ENCODE peak calls at places on chromosomes 7 and 10, in seven cellular contexts. One of them, this sample, is unnamed.

GRCh38 chr10:75803816-75804576 is 372.6 kb downstream of the LRMDA start:
- DNase-seq in non-pigmented ciliary epithelial cell: no peak
- DNase-seq in cardiac fibroblast: no peak
- DNase-seq in HTR-8/SVneo: no peak
- DNase-seq in B cell: no peak
- DNase-seq in stimulated activated CD4-positive, alpha-beta T cell treated with anti-CD3 and anti-CD28 coated beads, Interleukin-1b, Interleukin-23, amount 100 ng/mL, for 1 hour: no peak
- DNase-seq in midbrain: no peak
- DNase-seq in this sample: no peak

GRCh38 chr10:21195149-21195731 is 298.1 kb upstream of the NEBL start:
- DNase-seq in non-pigmented ciliary epithelial cell: no peak
- DNase-seq in cardiac fibroblast: peak
- DNase-seq in HTR-8/SVneo: no peak
- DNase-seq in B cell: no peak
- DNase-seq in stimulated activated CD4-positive, alpha-beta T cell treated with anti-CD3 and anti-CD28 coated beads, Interleukin-1b, Interleukin-23, amount 100 ng/mL, for 1 hour: no peak
- DNase-seq in midbrain: no peak
- DNase-seq in this sample: no peak

GRCh38 chr10:97785231-97785630 is 13.4 kb upstream of the SFRP5 start:
- DNase-seq in non-pigmented ciliary epithelial cell: no peak
- DNase-seq in cardiac fibroblast: no peak
- DNase-seq in HTR-8/SVneo: no peak
- DNase-seq in B cell: no peak
- DNase-seq in stimulated activated CD4-positive, alpha-beta T cell treated with anti-CD3 and anti-CD28 coated beads, Interleukin-1b, Interleukin-23, amount 100 ng/mL, for 1 hour: no peak
- DNase-seq in midbrain: no peak
- DNase-seq in this sample: no peak

GRCh38 chr7:44534501-44534900 is 6.6 kb downstream of the NPC1L1 start:
- DNase-seq in non-pigmented ciliary epithelial cell: no peak
- DNase-seq in cardiac fibroblast: peak
- DNase-seq in HTR-8/SVneo: peak
- DNase-seq in B cell: peak
- DNase-seq in stimulated activated CD4-positive, alpha-beta T cell treated with anti-CD3 and anti-CD28 coated beads, Interleukin-1b, Interleukin-23, amount 100 ng/mL, for 1 hour: peak
- DNase-seq in midbrain: no peak
- DNase-seq in this sample: no peak

GRCh38 chr7:82600601-82601000 is 157.0 kb upstream of the CACNA2D1 start:
- DNase-seq in non-pigmented ciliary epithelial cell: no peak
- DNase-seq in cardiac fibroblast: peak
- DNase-seq in HTR-8/SVneo: no peak
- DNase-seq in B cell: no peak
- DNase-seq in stimulated activated CD4-positive, alpha-beta T cell treated with anti-CD3 and anti-CD28 coated beads, Interleukin-1b, Interleukin-23, amount 100 ng/mL, for 1 hour: no peak
- DNase-seq in midbrain: no peak
- DNase-seq in this sample: no peak

GRCh38 chr10:132036887-132037675 is 28.7 kb upstream of the JAKMIP3 start:
- DNase-seq in non-pigmented ciliary epithelial cell: no peak
- DNase-seq in cardiac fibroblast: peak
- DNase-seq in HTR-8/SVneo: peak
- DNase-seq in B cell: no peak
- DNase-seq in stimulated activated CD4-positive, alpha-beta T cell treated with anti-CD3 and anti-CD28 coated beads, Interleukin-1b, Interleukin-23, amount 100 ng/mL, for 1 hour: no peak
- DNase-seq in midbrain: peak
- DNase-seq in this sample: no peak

GRCh38 chr7:129780257-129781127 is 169.0 kb downstream of the NRF1 start:
- DNase-seq in non-pigmented ciliary epithelial cell: no peak
- DNase-seq in cardiac fibroblast: no peak
- DNase-seq in HTR-8/SVneo: peak
- DNase-seq in B cell: peak
- DNase-seq in stimulated activated CD4-positive, alpha-beta T cell treated with anti-CD3 and anti-CD28 coated beads, Interleukin-1b, Interleukin-23, amount 100 ng/mL, for 1 hour: peak
- DNase-seq in midbrain: no peak
- DNase-seq in this sample: peak

GRCh38 chr10:17375936-17376584 is 78.3 kb downstream of the ST8SIA6 start:
- DNase-seq in non-pigmented ciliary epithelial cell: no peak
- DNase-seq in cardiac fibroblast: peak
- DNase-seq in HTR-8/SVneo: no peak
- DNase-seq in B cell: no peak
- DNase-seq in stimulated activated CD4-positive, alpha-beta T cell treated with anti-CD3 and anti-CD28 coated beads, Interleukin-1b, Interleukin-23, amount 100 ng/mL, for 1 hour: no peak
- DNase-seq in midbrain: no peak
- DNase-seq in this sample: no peak

GRCh38 chr10:16765532-16766365 is 51.5 kb downstream of the RSU1 start:
- DNase-seq in non-pigmented ciliary epithelial cell: no peak
- DNase-seq in cardiac fibroblast: no peak
- DNase-seq in HTR-8/SVneo: no peak
- DNase-seq in B cell: no peak
- DNase-seq in stimulated activated CD4-positive, alpha-beta T cell treated with anti-CD3 and anti-CD28 coated beads, Interleukin-1b, Interleukin-23, amount 100 ng/mL, for 1 hour: no peak
- DNase-seq in midbrain: no peak
- DNase-seq in this sample: no peak

GRCh38 chr10:95756061-95756751 is at the start of gene ENTPD1:
- DNase-seq in non-pigmented ciliary epithelial cell: no peak
- DNase-seq in cardiac fibroblast: peak
- DNase-seq in HTR-8/SVneo: no peak
- DNase-seq in B cell: no peak
- DNase-seq in stimulated activated CD4-positive, alpha-beta T cell treated with anti-CD3 and anti-CD28 coated beads, Interleukin-1b, Interleukin-23, amount 100 ng/mL, for 1 hour: no peak
- DNase-seq in midbrain: peak
- DNase-seq in this sample: no peak

GRCh38 chr10:61688551-61689308 is 26.0 kb downstream of the CABCOCO1 start:
- DNase-seq in non-pigmented ciliary epithelial cell: no peak
- DNase-seq in cardiac fibroblast: no peak
- DNase-seq in HTR-8/SVneo: no peak
- DNase-seq in B cell: no peak
- DNase-seq in stimulated activated CD4-positive, alpha-beta T cell treated with anti-CD3 and anti-CD28 coated beads, Interleukin-1b, Interleukin-23, amount 100 ng/mL, for 1 hour: no peak
- DNase-seq in midbrain: no peak
- DNase-seq in this sample: no peak

GRCh38 chr7:95544174-95544573 is 52.1 kb downstream of the PDK4 start:
- DNase-seq in non-pigmented ciliary epithelial cell: no peak
- DNase-seq in cardiac fibroblast: no peak
- DNase-seq in HTR-8/SVneo: no peak
- DNase-seq in B cell: no peak
- DNase-seq in stimulated activated CD4-positive, alpha-beta T cell treated with anti-CD3 and anti-CD28 coated beads, Interleukin-1b, Interleukin-23, amount 100 ng/mL, for 1 hour: no peak
- DNase-seq in midbrain: no peak
- DNase-seq in this sample: no peak

GRCh38 chr7:133535308-133535707 is 282.4 kb downstream of the EXOC4 start:
- DNase-seq in non-pigmented ciliary epithelial cell: no peak
- DNase-seq in cardiac fibroblast: no peak
- DNase-seq in HTR-8/SVneo: no peak
- DNase-seq in B cell: no peak
- DNase-seq in stimulated activated CD4-positive, alpha-beta T cell treated with anti-CD3 and anti-CD28 coated beads, Interleukin-1b, Interleukin-23, amount 100 ng/mL, for 1 hour: no peak
- DNase-seq in midbrain: no peak
- DNase-seq in this sample: no peak

GRCh38 chr10:28180654-28181053 is 122.2 kb downstream of the MPP7 start:
- DNase-seq in non-pigmented ciliary epithelial cell: no peak
- DNase-seq in cardiac fibroblast: no peak
- DNase-seq in HTR-8/SVneo: no peak
- DNase-seq in B cell: no peak
- DNase-seq in stimulated activated CD4-positive, alpha-beta T cell treated with anti-CD3 and anti-CD28 coated beads, Interleukin-1b, Interleukin-23, amount 100 ng/mL, for 1 hour: no peak
- DNase-seq in midbrain: no peak
- DNase-seq in this sample: no peak

GRCh38 chr7:74329225-74329624 is 40.0 kb downstream of the CLIP2 start:
- DNase-seq in non-pigmented ciliary epithelial cell: no peak
- DNase-seq in cardiac fibroblast: no peak
- DNase-seq in HTR-8/SVneo: no peak
- DNase-seq in B cell: no peak
- DNase-seq in stimulated activated CD4-positive, alpha-beta T cell treated with anti-CD3 and anti-CD28 coated beads, Interleukin-1b, Interleukin-23, amount 100 ng/mL, for 1 hour: no peak
- DNase-seq in midbrain: no peak
- DNase-seq in this sample: no peak

GRCh38 chr7:22486597-22486996 is 13.4 kb downstream of the STEAP1B start:
- DNase-seq in non-pigmented ciliary epithelial cell: no peak
- DNase-seq in cardiac fibroblast: no peak
- DNase-seq in HTR-8/SVneo: no peak
- DNase-seq in B cell: no peak
- DNase-seq in stimulated activated CD4-positive, alpha-beta T cell treated with anti-CD3 and anti-CD28 coated beads, Interleukin-1b, Interleukin-23, amount 100 ng/mL, for 1 hour: no peak
- DNase-seq in midbrain: no peak
- DNase-seq in this sample: no peak

GRCh38 chr7:14748461-14748860 is 154.1 kb downstream of the DGKB start:
- DNase-seq in non-pigmented ciliary epithelial cell: peak
- DNase-seq in cardiac fibroblast: peak
- DNase-seq in HTR-8/SVneo: peak
- DNase-seq in B cell: no peak
- DNase-seq in stimulated activated CD4-positive, alpha-beta T cell treated with anti-CD3 and anti-CD28 coated beads, Interleukin-1b, Interleukin-23, amount 100 ng/mL, for 1 hour: no peak
- DNase-seq in midbrain: no peak
- DNase-seq in this sample: no peak

GRCh38 chr10:132876131-132876860 is 66.1 kb downstream of the CFAP46 start:
- DNase-seq in non-pigmented ciliary epithelial cell: no peak
- DNase-seq in cardiac fibroblast: no peak
- DNase-seq in HTR-8/SVneo: no peak
- DNase-seq in B cell: no peak
- DNase-seq in stimulated activated CD4-positive, alpha-beta T cell treated with anti-CD3 and anti-CD28 coated beads, Interleukin-1b, Interleukin-23, amount 100 ng/mL, for 1 hour: no peak
- DNase-seq in midbrain: no peak
- DNase-seq in this sample: no peak

GRCh38 chr10:79093658-79094411 is 25.1 kb downstream of the ZMIZ1 start:
- DNase-seq in non-pigmented ciliary epithelial cell: no peak
- DNase-seq in cardiac fibroblast: peak
- DNase-seq in HTR-8/SVneo: no peak
- DNase-seq in B cell: no peak
- DNase-seq in stimulated activated CD4-positive, alpha-beta T cell treated with anti-CD3 and anti-CD28 coated beads, Interleukin-1b, Interleukin-23, amount 100 ng/mL, for 1 hour: no peak
- DNase-seq in midbrain: peak
- DNase-seq in this sample: no peak

GRCh38 chr10:99534939-99535763 is 2.4 kb downstream of the NKX2-3 start:
- DNase-seq in non-pigmented ciliary epithelial cell: no peak
- DNase-seq in cardiac fibroblast: no peak
- DNase-seq in HTR-8/SVneo: no peak
- DNase-seq in B cell: peak
- DNase-seq in stimulated activated CD4-positive, alpha-beta T cell treated with anti-CD3 and anti-CD28 coated beads, Interleukin-1b, Interleukin-23, amount 100 ng/mL, for 1 hour: no peak
- DNase-seq in midbrain: no peak
- DNase-seq in this sample: no peak

GRCh38 chr7:3495957-3496356 is 194.9 kb downstream of the SDK1 start:
- DNase-seq in non-pigmented ciliary epithelial cell: no peak
- DNase-seq in cardiac fibroblast: no peak
- DNase-seq in HTR-8/SVneo: no peak
- DNase-seq in B cell: no peak
- DNase-seq in stimulated activated CD4-positive, alpha-beta T cell treated with anti-CD3 and anti-CD28 coated beads, Interleukin-1b, Interleukin-23, amount 100 ng/mL, for 1 hour: no peak
- DNase-seq in midbrain: no peak
- DNase-seq in this sample: no peak

GRCh38 chr10:79359816-79360498 is 12.7 kb downstream of the PPIF start:
- DNase-seq in non-pigmented ciliary epithelial cell: no peak
- DNase-seq in cardiac fibroblast: no peak
- DNase-seq in HTR-8/SVneo: no peak
- DNase-seq in B cell: no peak
- DNase-seq in stimulated activated CD4-positive, alpha-beta T cell treated with anti-CD3 and anti-CD28 coated beads, Interleukin-1b, Interleukin-23, amount 100 ng/mL, for 1 hour: no peak
- DNase-seq in midbrain: no peak
- DNase-seq in this sample: no peak

GRCh38 chr10:30495687-30496086 is 61.7 kb downstream of the MAP3K8 start:
- DNase-seq in non-pigmented ciliary epithelial cell: no peak
- DNase-seq in cardiac fibroblast: peak
- DNase-seq in HTR-8/SVneo: no peak
- DNase-seq in B cell: no peak
- DNase-seq in stimulated activated CD4-positive, alpha-beta T cell treated with anti-CD3 and anti-CD28 coated beads, Interleukin-1b, Interleukin-23, amount 100 ng/mL, for 1 hour: no peak
- DNase-seq in midbrain: no peak
- DNase-seq in this sample: no peak

GRCh38 chr10:111648046-111648445 is 535.5 kb downstream of the GPAM start:
- DNase-seq in non-pigmented ciliary epithelial cell: peak
- DNase-seq in cardiac fibroblast: peak
- DNase-seq in HTR-8/SVneo: no peak
- DNase-seq in B cell: no peak
- DNase-seq in stimulated activated CD4-positive, alpha-beta T cell treated with anti-CD3 and anti-CD28 coated beads, Interleukin-1b, Interleukin-23, amount 100 ng/mL, for 1 hour: no peak
- DNase-seq in midbrain: no peak
- DNase-seq in this sample: no peak

GRCh38 chr10:66257801-66258200 is 668.0 kb upstream of the LRRTM3 start:
- DNase-seq in non-pigmented ciliary epithelial cell: no peak
- DNase-seq in cardiac fibroblast: no peak
- DNase-seq in HTR-8/SVneo: no peak
- DNase-seq in B cell: no peak
- DNase-seq in stimulated activated CD4-positive, alpha-beta T cell treated with anti-CD3 and anti-CD28 coated beads, Interleukin-1b, Interleukin-23, amount 100 ng/mL, for 1 hour: no peak
- DNase-seq in midbrain: no peak
- DNase-seq in this sample: no peak